ENCODE peak calls at places on chromosomes 3 and 15, in six cellular contexts. R is T-helper 9 cell; L is NCI-H510A; Y is renal cortical epithelial cell; O is activated CD4-positive, alpha-beta T cell treated with anti-CD3 and anti-CD28 coated beads, Interleukin-2, amount 50 U/mL, for 48 hours; T is right cardiac atrium. I is an unnamed sample.

GRCh38 chr15:75156306-75157215 is 45.1 kb upstream of the C15orf39 start:
- DNase-seq in R (no peak), T (no peak), L (no peak), Y (peak), O (no peak), I (peak)

GRCh38 chr3:20080956-20081554 is 40.8 kb downstream of the KAT2B start:
- DNase-seq in Y (peak), O (peak), R (no peak), T (peak), L (peak), I (no peak)

GRCh38 chr3:117746091-117746490 is 1036.5 kb downstream of the TUSC7 start:
- DNase-seq in L (no peak), R (no peak), O (no peak), T (no peak), Y (no peak), I (no peak)

GRCh38 chr15:68491415-68492106 is 59.6 kb upstream of the ITGA11 start:
- DNase-seq in Y (no peak), T (no peak), R (no peak), O (no peak), L (no peak), I (no peak)

GRCh38 chr3:186166491-186167288 is 57.8 kb upstream of the ETV5 start:
- DNase-seq in Y (no peak), R (no peak), O (no peak), T (no peak), L (no peak), I (no peak)

GRCh38 chr3:125212509-125213372 is at the start of gene SLC12A8:
- DNase-seq in O (no peak), L (no peak), R (no peak), T (no peak), Y (no peak), I (no peak)

GRCh38 chr3:76811418-76811817 is 228.5 kb upstream of the ROBO2 start:
- DNase-seq in T (no peak), L (no peak), O (no peak), R (no peak), Y (peak), I (no peak)

GRCh38 chr3:17555525-17555924 is 186.9 kb downstream of the TBC1D5 start:
- DNase-seq in L (no peak), O (no peak), R (no peak), T (no peak), Y (no peak), I (no peak)

GRCh38 chr3:179113903-179114302 is 34.3 kb upstream of the PIK3CA start:
- DNase-seq in L (no peak), T (no peak), R (no peak), Y (no peak), O (no peak), I (no peak)

GRCh38 chr3:188947983-188948657 is 223.7 kb upstream of the TPRG1 start:
- DNase-seq in R (no peak), Y (peak), O (no peak), T (peak), L (peak), I (no peak)

GRCh38 chr15:76185716-76186115 is 125.6 kb downstream of the ETFA start:
- DNase-seq in L (no peak), Y (peak), R (no peak), T (no peak), O (no peak), I (no peak)

GRCh38 chr3:134652409-134652831 is 1.6 kb upstream of the KY start:
- DNase-seq in Y (peak), T (no peak), R (no peak), L (no peak), O (no peak), I (no peak)

GRCh38 chr3:105516972-105517371 is 150.3 kb downstream of the ALCAM start:
- DNase-seq in O (no peak), Y (no peak), R (no peak), L (no peak), T (no peak), I (no peak)

GRCh38 chr3:62884041-62884870 is 9.0 kb upstream of the CADPS start:
- DNase-seq in L (no peak), Y (no peak), R (no peak), T (no peak), O (no peak), I (no peak)

GRCh38 chr3:14822875-14823807 is 4.4 kb downstream of the FGD5 start:
- DNase-seq in L (no peak), R (no peak), Y (no peak), T (no peak), O (no peak), I (no peak)

GRCh38 chr3:16825617-16826204 is 59.0 kb upstream of the PLCL2 start:
- DNase-seq in O (no peak), R (no peak), L (no peak), Y (no peak), T (no peak), I (no peak)

GRCh38 chr3:159844801-159845261 is 143.8 kb upstream of the IL12A start:
- DNase-seq in L (no peak), O (no peak), T (no peak), Y (no peak), R (no peak), I (no peak)

GRCh38 chr3:25696019-25696418 is 31.3 kb upstream of the TOP2B start:
- DNase-seq in T (no peak), R (no peak), Y (no peak), O (no peak), L (no peak), I (no peak)

GRCh38 chr3:45567730-45568172 is 26.8 kb upstream of the LIMD1 start:
- DNase-seq in T (no peak), O (peak), L (no peak), R (no peak), Y (no peak), I (no peak)

GRCh38 chr15:98774756-98775497 is 126.6 kb downstream of the IGF1R start:
- DNase-seq in O (no peak), L (no peak), T (no peak), R (no peak), Y (peak), I (no peak)

GRCh38 chr3:185779461-185779860 is 45.4 kb downstream of the IGF2BP2 start:
- DNase-seq in T (no peak), Y (peak), O (no peak), L (no peak), R (no peak), I (no peak)

GRCh38 chr3:32280262-32280910 is 41.9 kb downstream of the CMTM8 start:
- DNase-seq in R (no peak), Y (no peak), T (no peak), L (no peak), O (no peak), I (no peak)

GRCh38 chr3:195095035-195095703 is 175.8 kb downstream of the XXYLT1 start:
- DNase-seq in Y (no peak), R (no peak), O (no peak), L (no peak), T (no peak), I (no peak)

GRCh38 chr3:152309031-152309430 is 40.3 kb downstream of the MBNL1 start:
- DNase-seq in Y (peak), T (no peak), L (no peak), R (no peak), O (no peak), I (no peak)

GRCh38 chr15:35743320-35743719 is 197.4 kb upstream of the DPH6 start:
- DNase-seq in L (no peak), Y (no peak), R (no peak), O (no peak), T (no peak), I (no peak)

GRCh38 chr3:171018151-171018935 is 8.2 kb downstream of the SLC2A2 start:
- DNase-seq in Y (no peak), L (no peak), R (no peak), T (no peak), O (no peak), I (no peak)

GRCh38 chr3:105140899-105141367 is 225.8 kb upstream of the ALCAM start:
- DNase-seq in L (no peak), T (no peak), Y (peak), O (no peak), R (no peak), I (no peak)

GRCh38 chr15:76012021-76012551 is at the start of gene NRG4:
- DNase-seq in T (no peak), R (no peak), Y (peak), L (no peak), O (no peak), I (no peak)

GRCh38 chr3:57105585-57105984 is 45.1 kb downstream of the SPATA12 start:
- DNase-seq in R (no peak), O (no peak), L (no peak), Y (no peak), T (no peak), I (no peak)